ENCODE peak calls at places on chromosomes 12 and 14, in four cellular contexts. H, G, V and L are unnamed samples.
A peak's percentile ranks its signal among the peaks of the same experiment; 100 is the strongest.

GRCh38 chr12:65511134-65511912 is 232.8 kb downstream of the MSRB3 start:
- DNase-seq in H (no peak), V (no peak), G (no peak), L (no peak)

GRCh38 chr14:94680498-94681288 is 68.5 kb downstream of the SERPINA3 start:
- DNase-seq in G (peak; percentile 84), V (no peak), H (no peak), L (no peak)

GRCh38 chr12:54187075-54187474 is 1.7 kb downstream of the SMUG1 start:
- DNase-seq in G (no peak), V (no peak), H (no peak), L (no peak)

GRCh38 chr12:91988076-91988475 is 157.6 kb downstream of the BTG1 start:
- DNase-seq in V (no peak), H (no peak), G (no peak), L (no peak)

GRCh38 chr12:116295327-116296263 is 18.1 kb upstream of the MED13L start:
- DNase-seq in H (no peak), G (no peak), V (no peak), L (no peak)

GRCh38 chr12:62537544-62537943 is 70.9 kb downstream of the MON2 start:
- DNase-seq in G (no peak), V (no peak), H (no peak), L (peak; percentile 48)

GRCh38 chr12:49288412-49288853 is 6.5 kb upstream of the PRPH start:
- DNase-seq in G (peak; percentile 34), V (peak; percentile 46), H (peak; percentile 76), L (peak; percentile 58)

GRCh38 chr12:67774983-67775587 is 126.5 kb downstream of the DYRK2 start:
- DNase-seq in G (no peak), H (no peak), V (no peak), L (no peak)

DNA sequence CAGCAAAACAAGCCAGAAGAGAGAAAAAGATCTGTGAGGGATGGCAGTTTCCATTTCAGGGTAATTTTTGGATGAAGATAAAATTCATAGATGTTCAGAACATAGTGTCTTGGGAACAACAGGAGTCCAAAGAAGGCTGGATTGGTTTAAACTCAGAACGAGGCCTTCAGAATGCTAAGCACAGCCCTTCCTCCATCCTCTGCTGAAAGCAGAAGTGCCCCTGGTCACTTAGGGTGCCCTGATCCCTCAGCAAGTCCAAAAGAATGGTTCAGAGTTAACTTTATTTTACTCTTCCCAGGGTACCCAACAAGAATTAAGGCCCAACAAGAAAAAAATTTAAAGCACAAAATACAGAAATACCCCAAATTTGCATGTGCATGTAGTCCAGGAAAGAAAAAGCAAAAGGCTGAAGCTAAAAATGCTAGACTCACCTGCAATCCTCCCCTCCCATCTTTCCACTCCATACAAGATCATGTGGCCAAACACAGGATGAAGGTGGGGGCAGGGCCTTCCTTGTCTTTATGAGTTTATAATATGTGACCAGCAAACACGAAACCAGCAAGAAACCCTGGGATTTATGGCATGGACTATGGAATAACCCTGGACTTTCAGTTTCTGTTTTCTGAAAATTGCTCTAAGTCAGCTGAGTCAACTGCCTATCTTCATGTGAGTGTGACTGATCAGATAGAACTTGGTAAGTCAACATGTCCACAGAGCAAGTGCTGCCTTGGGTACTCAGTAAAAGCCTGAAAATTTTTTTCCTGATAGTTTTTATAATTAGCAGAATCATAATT is 21.2 kb downstream of the MAX start:
- DNase-seq in H (no peak), G (peak; percentile 12), V (no peak), L (no peak)
- TF ChIP-seq POLR2AphosphoS5 in H (no peak), G (no peak), V (no peak), L (peak; percentile 30)

GRCh38 chr12:1777798-1778197 is 42.6 kb upstream of the LRTM2 start:
- DNase-seq in H (no peak), V (no peak), G (no peak), L (no peak)

GRCh38 chr12:1778911-1779310 is 41.5 kb upstream of the LRTM2 start:
- DNase-seq in V (no peak), G (no peak), H (no peak), L (no peak)

GRCh38 chr12:1779783-1780182 is 40.6 kb upstream of the LRTM2 start:
- DNase-seq in G (no peak), H (no peak), V (no peak), L (no peak)

GRCh38 chr12:1782215-1782614 is 38.1 kb upstream of the LRTM2 start:
- DNase-seq in G (no peak), H (no peak), V (no peak), L (no peak)

GRCh38 chr12:1781770-1782169 is 38.6 kb upstream of the LRTM2 start:
- DNase-seq in H (no peak), V (no peak), G (peak; percentile 39), L (no peak)
- H3K4me1 ChIP-seq in H (peaks cover 29% of the 10 kb centered on the region), V (no peaks in the 10 kb centered on the region), G (peaks cover 27% of the 10 kb centered on the region), L (peaks cover 20% of the 10 kb centered on the region)

DNA sequence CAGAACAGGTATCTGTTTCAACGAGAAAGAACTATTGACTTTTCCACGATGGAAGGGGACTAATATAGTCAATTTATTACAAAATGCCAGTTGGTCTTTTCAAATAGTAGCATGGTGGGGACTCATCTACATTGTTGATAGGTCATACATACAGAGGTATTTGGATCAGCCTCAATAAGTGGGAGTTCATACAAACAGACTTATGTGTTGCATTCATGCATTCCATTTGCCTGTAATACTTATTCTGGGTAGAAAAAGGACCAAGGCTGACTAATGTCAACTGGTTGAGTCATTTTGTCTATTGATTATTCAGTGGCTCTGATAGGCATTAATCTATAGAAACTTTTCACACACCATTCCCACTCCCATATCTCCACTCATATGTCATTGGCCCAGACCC is 41.5 kb upstream of the GLIPR1 start:
- DNase-seq in V (no peak), H (no peak), G (no peak), L (no peak)
- TF ChIP-seq CTCF in V (no peak), H (no peak), G (no peak), L (no peak)

GRCh38 chr12:120121343-120121742 is 4.8 kb upstream of the RAB35 start:
- DNase-seq in H (no peak), V (no peak), G (no peak), L (no peak)

GRCh38 chr12:120121766-120122293 is 5.3 kb upstream of the RAB35 start:
- DNase-seq in V (no peak), G (peak; percentile 81), H (no peak), L (no peak)

GRCh38 chr12:120118710-120119097 is 2.2 kb upstream of the RAB35 start:
- DNase-seq in H (no peak), G (peak; percentile 52), V (no peak), L (no peak)

GRCh38 chr12:120117961-120118709 is 1.6 kb upstream of the RAB35 start:
- DNase-seq in G (peak; percentile 45), H (no peak), V (no peak), L (no peak)

DNA sequence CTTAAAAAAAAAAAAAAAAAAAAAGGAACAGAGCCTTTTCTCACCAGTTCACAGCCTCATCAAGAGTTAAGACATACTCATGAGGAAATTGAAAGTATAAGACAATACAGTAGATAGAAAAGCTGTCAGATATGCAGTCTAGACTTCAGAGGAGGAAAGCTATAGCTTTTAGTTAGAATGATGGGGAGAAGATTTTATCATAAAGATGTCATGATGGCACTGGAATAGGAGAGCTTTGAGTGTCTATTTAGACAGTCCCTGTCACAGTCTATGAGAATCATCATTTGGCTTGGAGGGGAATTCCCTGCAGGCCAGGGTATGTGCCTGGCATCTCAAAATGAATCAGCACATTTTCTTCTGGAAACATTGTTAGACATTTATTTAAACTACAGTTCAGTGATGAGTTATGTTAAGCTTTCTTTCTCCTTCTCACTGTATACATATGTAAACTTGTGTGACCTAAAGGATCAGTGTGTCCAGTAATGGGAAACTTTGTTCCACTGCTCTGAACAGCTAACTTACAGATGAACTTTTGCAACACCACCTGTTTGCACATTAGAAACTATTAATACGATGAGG is 2.9 kb upstream of the RAB35 start:
- DNase-seq in V (no peak), H (no peak), G (peak; percentile 36), L (no peak)
- TF ChIP-seq POLR2AphosphoS5 in V (no peak), H (no peak), G (no peak), L (no peak)

GRCh38 chr14:24428628-24429394 is 657 bp downstream of the CBLN3 start:
- DNase-seq in H (no peak), V (no peak), G (no peak), L (peak; percentile 23)

GRCh38 chr14:24431569-24432258 is 2.0 kb downstream of the KHNYN start:
- DNase-seq in H (peak; percentile 93), V (peak; percentile 92), G (peak; percentile 97), L (peak; percentile 93)

GRCh38 chr14:24430682-24431568 is 1.2 kb downstream of the KHNYN start:
- DNase-seq in H (no peak), V (no peak), G (no peak), L (peak; percentile 27)

GRCh38 chr14:24429395-24430142 is at the start of the genes CBLN3 and KHNYN:
- DNase-seq in V (peak; percentile 74), H (peak; percentile 96), G (peak; percentile 94), L (peak; percentile 92)

GRCh38 chr14:24430143-24430681 is 458 bp downstream of the KHNYN start:
- DNase-seq in G (peak; percentile 71), V (no peak), H (peak; percentile 93), L (peak; percentile 72)
- H3K4me1 ChIP-seq in G (peaks cover 62% of the 10 kb centered on the region), V (peaks cover 14% of the 10 kb centered on the region), H (peaks cover 35% of the 10 kb centered on the region), L (peaks cover 85% of the 10 kb centered on the region)

GRCh38 chr14:102046337-102047278 is 40.2 kb downstream of the HSP90AA1 start:
- DNase-seq in H (peak; percentile 85), G (peak; percentile 70), V (peak; percentile 82), L (peak; percentile 92)
- TF ChIP-seq CTCF in H (peak; percentile 30), G (peak; percentile 73), V (peak; percentile 78), L (peak; percentile 50)